ENCODE peak calls at places on chromosomes 12 and 14, in five cellular contexts. C is cardiac muscle cell, O is posterior cingulate gyrus, D is 8988T, E is pancreas. N is an unnamed sample.

GRCh38 chr14:31955941-31956579 is 121.0 kb upstream of the ARHGAP5 start:
- DNase-seq in C (no peak), O (no peak), D (no peak), E (no peak), N (no peak)

GRCh38 chr14:32217301-32217700 is 14.2 kb upstream of the RNU6-8 start:
- DNase-seq in C (no peak), O (no peak), D (no peak), E (no peak), N (no peak)

GRCh38 chr12:57096099-57096572 is 7.2 kb downstream of the NAB2 start:
- DNase-seq in C (peak), O (peak), D (no peak), E (no peak), N (no peak)

GRCh38 chr12:52057614-52057939 is 6.3 kb downstream of the NR4A1 start:
- DNase-seq in C (no peak), O (no peak), D (no peak), E (no peak), N (no peak)

GRCh38 chr14:85529803-85530574 is at the start of gene FLRT2:
- DNase-seq in C (peak), O (peak), D (no peak), E (peak), N (no peak)

GRCh38 chr14:102819176-102819628 is 42.0 kb downstream of the TRAF3 start:
- DNase-seq in C (no peak), O (peak), D (no peak), E (no peak), N (no peak)

GRCh38 chr14:66483322-66483721 is 2.8 kb upstream of the CCDC196 start:
- DNase-seq in C (peak), O (no peak), D (no peak), E (no peak), N (no peak)

GRCh38 chr14:83071888-83072501 is 1538.3 kb upstream of the SEL1L start:
- DNase-seq in C (peak), O (no peak), D (no peak), E (no peak), N (no peak)

GRCh38 chr12:108047130-108047550 is 81.9 kb upstream of the WSCD2 start:
- DNase-seq in C (peak), O (no peak), D (no peak), E (no peak), N (no peak)

GRCh38 chr12:132061197-132061596 is 82.9 kb downstream of the DDX51 start:
- DNase-seq in C (no peak), O (no peak), D (no peak), E (no peak), N (no peak)